ENCODE peak calls at places on chromosomes 5 and 9, in seven cellular contexts. Z, K, N, S, O, Q and D are unnamed samples.

GRCh38 chr9:83062011-83062652 is 810 bp downstream of the RASEF start:
- DNase-seq in K (peak), Z (no peak), O (peak), Q (peak), N (peak), S (no peak), D (peak)

GRCh38 chr9:5764130-5764868 is 68.6 kb downstream of the ERMP1 start:
- DNase-seq in Q (no peak), Z (peak), N (no peak), K (no peak), S (no peak), O (no peak), D (no peak)

GRCh38 chr5:126680215-126680817 is 79.6 kb downstream of the PHAX start:
- DNase-seq in K (peak), S (no peak), Z (peak), N (peak), Q (peak), O (no peak), D (no peak)

GRCh38 chr9:136058152-136058483 is 37.0 kb downstream of the NACC2 start:
- DNase-seq in N (no peak), Z (no peak), S (no peak), Q (no peak), O (peak), K (no peak), D (no peak)

GRCh38 chr5:67238191-67238590 is 41.6 kb upstream of the CD180 start:
- DNase-seq in S (no peak), O (no peak), N (peak), Z (no peak), Q (no peak), K (peak), D (no peak)

GRCh38 chr9:83794051-83794450 is 23.5 kb downstream of the GKAP1 start:
- DNase-seq in S (no peak), Z (no peak), N (no peak), Q (no peak), K (no peak), O (no peak), D (no peak)

GRCh38 chr9:132586830-132587483 is 4.6 kb downstream of the BARHL1 start:
- DNase-seq in S (no peak), O (no peak), N (no peak), K (no peak), Q (no peak), Z (no peak), D (no peak)

GRCh38 chr5:143714629-143715028 is 97.3 kb upstream of the HMHB1 start:
- DNase-seq in S (no peak), Z (peak), N (peak), K (no peak), O (peak), Q (no peak), D (no peak)

GRCh38 chr5:34657550-34657921 is 1.4 kb downstream of the RAI14 start:
- DNase-seq in Q (peak), K (peak), N (peak), O (no peak), S (no peak), Z (no peak), D (peak)

GRCh38 chr5:95113489-95113888 is 171.4 kb downstream of the MCTP1 start:
- DNase-seq in N (peak), S (no peak), O (no peak), K (peak), Z (no peak), Q (peak), D (no peak)

GRCh38 chr5:150862070-150862469 is 15.7 kb downstream of the IRGM start:
- DNase-seq in N (no peak), S (no peak), O (no peak), Q (no peak), Z (no peak), K (no peak), D (no peak)

GRCh38 chr9:92664394-92665152 is 5.4 kb downstream of the IPPK start:
- DNase-seq in Z (peak), N (no peak), O (peak), S (no peak), K (no peak), Q (no peak), D (peak)

GRCh38 chr9:73839471-73839870 is 657.7 kb upstream of the RORB start:
- DNase-seq in Z (no peak), O (no peak), N (no peak), K (no peak), Q (no peak), S (no peak), D (no peak)

GRCh38 chr5:139381837-139382361 is 1.2 kb downstream of the SLC23A1 start:
- DNase-seq in N (no peak), O (no peak), S (no peak), K (no peak), Z (no peak), Q (no peak), D (peak)

GRCh38 chr5:132821791-132822190 is 8.7 kb downstream of the SHROOM1 start:
- DNase-seq in N (no peak), S (no peak), O (no peak), K (peak), Z (no peak), Q (no peak), D (no peak)

GRCh38 chr9:80994892-80995291 is 694.5 kb downstream of the TLE1 start:
- DNase-seq in N (peak), Q (no peak), K (no peak), S (no peak), O (no peak), Z (no peak), D (no peak)

GRCh38 chr9:130474131-130474530 is 29.4 kb downstream of the ASS1 start:
- DNase-seq in Q (no peak), N (no peak), O (no peak), K (no peak), Z (no peak), S (no peak), D (no peak)

GRCh38 chr5:108727154-108727638 is 20.5 kb upstream of the FER start:
- DNase-seq in Q (peak), Z (no peak), K (peak), O (no peak), N (no peak), S (no peak), D (no peak)

GRCh38 chr5:99005506-99005905 is 76.7 kb upstream of the CHD1 start:
- DNase-seq in O (no peak), K (no peak), N (no peak), S (no peak), Q (no peak), Z (no peak), D (no peak)

GRCh38 chr5:141609044-141609443 is 9.8 kb downstream of the DIAPH1 start:
- DNase-seq in O (no peak), S (no peak), K (no peak), N (no peak), Z (no peak), Q (no peak), D (no peak)
- H3K4me3 ChIP-seq in O (no peak), S (no peak), K (no peak), N (no peak), Z (no peak), Q (no peak), D (no peak)

DNA sequence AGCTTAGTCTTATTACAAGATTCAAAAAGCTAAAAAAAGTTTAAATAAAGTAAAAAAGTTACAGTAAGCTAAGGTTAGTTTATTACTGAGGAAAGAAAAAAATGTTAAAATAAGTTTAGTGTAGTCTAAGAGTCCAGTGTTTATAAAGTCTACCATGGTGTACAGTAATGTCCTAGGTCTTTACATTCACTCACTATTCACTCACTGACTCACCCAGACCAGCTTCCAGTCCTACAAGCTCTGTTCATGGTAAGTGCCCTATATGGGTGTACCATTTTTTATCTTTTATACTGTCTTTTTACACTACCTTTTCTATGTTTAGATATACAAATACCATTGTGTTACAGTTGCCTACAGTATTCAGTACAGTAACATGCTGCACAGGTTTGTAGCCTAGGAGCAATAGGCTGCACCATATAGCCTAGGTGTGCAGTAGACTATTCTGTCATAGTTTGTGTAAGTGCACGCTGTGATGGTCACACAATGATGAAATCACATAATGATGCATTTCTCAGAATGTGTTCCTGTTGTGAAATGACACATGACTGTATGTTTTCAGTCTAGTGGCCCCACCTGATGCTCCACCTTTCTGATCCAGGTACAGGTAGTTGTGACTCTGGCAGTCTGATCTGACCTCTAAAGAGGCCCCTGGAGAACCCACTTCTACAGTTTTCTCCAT is 45.7 kb downstream of the SNX18 start:
- DNase-seq in O (no peak), Z (no peak), Q (no peak), S (no peak), N (peak), K (no peak), D (no peak)
- H3K27ac ChIP-seq in O (no peak), Z (no peak), Q (no peak), S (no peak), N (no peak), K (no peak), D (no peak)

DNA sequence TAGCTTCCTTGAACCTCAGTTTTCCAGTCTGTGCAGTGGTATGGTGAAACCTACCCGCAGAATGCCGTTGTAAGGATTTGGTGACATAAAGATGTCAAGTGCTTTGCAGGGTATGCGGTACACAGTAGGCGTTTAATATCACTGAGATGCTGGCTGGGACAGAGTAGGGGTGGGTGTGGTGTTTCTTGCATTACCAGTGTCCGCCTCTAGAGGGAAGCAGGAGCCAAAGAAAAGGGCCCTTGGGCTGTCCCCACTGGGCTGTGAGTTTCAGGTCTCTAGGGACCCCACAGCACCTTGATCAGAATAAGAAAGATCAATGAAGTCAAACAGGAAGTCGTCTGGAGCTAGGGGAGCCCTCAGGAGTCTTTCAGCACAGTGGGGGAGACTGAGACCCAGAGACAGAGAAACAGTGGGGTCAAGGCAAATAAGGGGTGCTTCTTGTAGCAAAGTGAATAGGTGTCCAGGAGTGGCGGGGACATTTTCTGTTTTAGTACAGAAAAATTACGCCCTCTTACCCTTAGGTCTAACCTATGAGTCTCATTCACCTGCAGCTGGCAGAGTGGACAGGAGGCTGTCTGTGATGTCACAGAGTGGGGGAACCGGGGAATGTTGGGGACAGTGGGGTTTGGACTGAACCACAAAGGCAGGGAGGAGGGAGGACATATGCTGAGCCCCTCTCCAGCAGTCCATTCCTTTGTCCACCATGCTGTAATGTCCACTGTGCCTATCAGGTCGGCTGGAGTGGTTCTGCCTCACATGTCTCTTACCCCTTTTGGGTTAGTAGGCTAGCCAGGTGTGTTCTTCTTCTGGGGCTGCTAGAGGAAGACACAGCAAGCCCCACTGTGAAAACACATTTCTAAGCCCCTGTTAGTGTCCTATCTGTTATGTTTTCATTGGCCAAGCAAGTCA is 4.7 kb upstream of the TEX53 start:
- DNase-seq in K (peak), S (no peak), Q (peak), O (no peak), N (peak), Z (peak), D (peak)
- TF ChIP-seq CTCF in K (peak), S (peak), Q (peak), O (peak), N (peak), Z (peak), D (peak)

GRCh38 chr5:173893192-173893561 is 5.0 kb downstream of the CPEB4 start:
- DNase-seq in O (no peak), Q (no peak), S (no peak), Z (no peak), N (no peak), K (no peak), D (no peak)
- H3K4me3 ChIP-seq in O (peak), Q (peak), S (peak), Z (peak), N (peak), K (no peak), D (peak)

DNA sequence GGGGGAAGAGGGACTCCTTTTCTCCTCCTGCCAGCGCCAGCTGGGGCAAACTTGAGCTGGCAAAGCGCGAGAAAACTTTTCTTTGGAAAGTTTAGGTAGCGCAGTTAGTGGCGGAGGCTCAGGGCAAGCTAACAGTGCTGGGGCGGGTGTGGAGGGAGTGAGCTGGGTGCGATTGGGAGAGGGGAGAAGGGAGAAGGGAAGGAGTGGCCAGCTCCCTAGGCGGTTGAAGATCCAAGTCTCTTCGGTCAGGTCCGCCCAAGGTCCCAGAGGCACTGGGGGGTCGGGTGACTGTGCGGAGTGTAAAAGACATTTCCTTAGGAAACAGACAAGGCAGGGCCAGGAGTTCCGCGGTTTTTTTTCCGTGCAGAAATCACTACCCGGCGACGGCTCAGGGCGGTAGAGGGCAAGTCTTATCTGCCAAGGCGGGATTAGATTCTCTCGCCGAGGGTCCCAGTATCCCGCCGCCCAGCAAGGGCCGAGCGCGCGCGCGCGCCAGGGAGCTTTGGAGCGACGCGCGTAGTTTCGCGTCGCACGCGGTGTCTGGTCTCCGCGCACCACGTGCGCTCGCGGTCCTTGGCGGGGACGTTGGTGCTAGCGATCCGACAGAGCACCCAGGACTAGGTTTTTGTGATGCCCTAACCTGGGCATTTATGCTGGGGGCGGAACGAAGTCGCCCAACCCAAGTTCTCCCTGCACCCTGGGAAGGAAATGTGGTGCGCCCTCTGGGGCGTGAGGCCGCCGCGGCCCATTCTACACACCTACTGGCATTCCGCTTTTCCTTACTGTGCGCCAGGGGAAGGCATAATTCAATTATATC is 33.7 kb upstream of the NFIB start:
- DNase-seq in S (no peak), Q (peak), O (peak), K (no peak), Z (no peak), N (peak), D (peak)
- H3K27ac ChIP-seq in S (peak), Q (no peak), O (peak), K (peak), Z (no peak), N (no peak), D (no peak)

DNA sequence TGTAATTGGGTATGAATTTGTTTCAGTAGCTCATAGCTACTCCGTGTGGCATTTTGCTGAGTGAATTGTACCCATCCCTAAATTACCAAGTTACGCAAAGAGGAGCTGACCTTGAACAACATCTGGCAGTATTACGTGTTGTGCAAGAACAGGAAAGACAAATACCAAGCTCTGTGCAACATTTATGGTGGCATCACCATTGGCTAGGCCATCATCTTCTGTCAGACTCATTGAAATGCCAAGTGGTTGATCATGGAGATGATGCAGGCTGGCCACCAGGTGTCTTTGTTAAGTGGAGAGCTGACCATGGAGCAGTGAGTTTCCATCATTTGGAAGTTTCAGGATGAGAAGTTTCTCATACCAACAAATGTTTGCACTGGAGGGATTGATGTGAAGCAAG is 15.0 kb downstream of the ZSWIM6 start:
- DNase-seq in S (no peak), K (no peak), Z (no peak), Q (no peak), O (no peak), N (no peak), D (no peak)
- TF ChIP-seq CTCF in S (no peak), K (no peak), Z (no peak), Q (no peak), O (no peak), N (no peak), D (no peak)

DNA sequence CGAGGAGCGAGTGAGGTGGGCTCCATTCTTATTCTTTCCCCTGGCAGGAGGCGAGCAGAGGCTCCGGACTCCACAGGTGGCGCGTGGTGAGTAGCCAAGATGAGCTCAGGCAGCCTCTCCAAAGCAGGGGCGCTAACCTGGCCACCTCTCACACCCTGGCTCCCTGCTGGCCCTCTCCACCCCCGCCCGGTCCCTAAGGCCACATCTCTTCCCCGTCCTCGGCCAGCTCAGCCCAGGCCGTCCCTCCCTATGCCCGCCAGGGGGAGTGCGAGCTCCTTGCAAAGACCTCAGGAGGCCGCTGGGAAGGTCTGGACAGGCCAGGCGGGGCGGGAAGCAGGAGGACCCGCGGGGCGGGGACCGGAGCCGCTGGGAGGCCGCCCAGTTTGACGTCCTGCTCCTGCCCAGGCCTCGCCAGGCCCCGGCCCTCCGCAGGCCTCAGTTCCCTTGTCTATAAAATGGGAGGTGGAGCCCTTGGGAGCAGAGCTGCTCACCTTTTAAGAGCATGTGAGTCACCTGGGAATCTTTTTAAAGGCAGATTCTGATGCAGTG is 46.3 kb upstream of the GGTA1 start:
- DNase-seq in Q (peak), K (peak), N (peak), Z (peak), S (peak), O (peak), D (peak)
- H3K4me3 ChIP-seq in Q (no peak), K (no peak), N (peak), Z (no peak), S (peak), O (no peak), D (no peak)

DNA sequence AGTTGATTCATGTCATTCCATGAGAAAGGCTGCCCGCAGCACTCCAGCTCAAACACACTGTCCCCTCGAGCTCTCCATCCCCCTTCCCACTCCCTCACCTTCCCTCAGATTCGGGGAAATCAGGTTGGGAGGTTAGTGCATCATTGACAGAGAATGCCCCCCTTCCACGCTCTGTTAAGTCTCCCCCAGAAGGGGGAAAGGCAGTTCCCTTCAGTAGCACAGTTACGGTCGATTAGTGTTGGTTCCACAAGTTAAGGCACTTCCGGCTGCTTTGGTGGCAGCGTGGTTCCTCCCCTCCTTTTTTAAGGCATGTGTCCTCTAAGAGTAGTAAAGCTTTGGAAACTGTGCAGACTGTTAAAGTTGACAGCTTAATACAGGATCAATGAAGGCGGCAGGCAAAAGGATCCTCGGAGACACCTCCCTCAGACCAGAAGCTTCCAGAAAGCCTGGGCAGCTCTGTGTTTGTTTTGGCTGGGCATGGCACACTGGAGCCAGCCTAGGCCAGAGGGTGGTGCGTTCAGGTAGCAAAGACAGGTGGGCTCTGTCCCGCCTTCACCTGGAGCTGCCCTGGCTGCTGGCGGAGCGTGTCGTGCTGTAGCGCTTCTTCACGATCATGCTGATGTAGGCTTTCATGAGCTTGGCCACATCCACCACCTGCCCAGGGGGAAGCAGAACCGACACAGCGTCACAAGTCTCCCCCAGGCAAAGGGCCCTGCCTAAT is 49.5 kb upstream of the RETREG1 start:
- DNase-seq in N (no peak), S (no peak), K (no peak), Q (no peak), Z (no peak), O (no peak), D (peak)
- H3K27ac ChIP-seq in N (no peak), S (peak), K (no peak), Q (no peak), Z (no peak), O (no peak), D (peak)